ENCODE peak calls at places on chromosomes 5 and 9, in nine cellular contexts. G is neuronal stem cell, T is colonic mucosa, A is HCT116, M is upper lobe of right lung, Z is WERI-Rb-1, N is AG04449, I is Karpas-422, J is IMR-90. P is an unnamed sample.

GRCh38 chr9:126882746-126883145 is 22.3 kb downstream of the ZBTB34 start:
- DNase-seq in M (no peak), J (no peak), N (no peak), Z (peak; percentile 75), T (no peak), A (no peak), G (no peak), I (no peak), P (no peak)

GRCh38 chr9:33517373-33517772 is 6.7 kb upstream of the ANKRD18B start:
- DNase-seq in M (no peak), Z (peak; percentile 22), A (no peak), I (peak; percentile 43), N (no peak), G (no peak), T (no peak), J (peak; percentile 60), P (no peak)

GRCh38 chr5:142816577-142816976 is 46.4 kb downstream of the ARHGAP26 start:
- DNase-seq in M (peak; percentile 79), A (no peak), Z (no peak), T (no peak), I (no peak), N (peak; percentile 29), J (peak; percentile 57), G (no peak), P (no peak)

GRCh38 chr5:11588803-11589202 is 315.4 kb downstream of the CTNND2 start:
- DNase-seq in N (no peak), J (no peak), M (no peak), A (no peak), T (no peak), G (peak; percentile 86), Z (no peak), I (no peak), P (no peak)

GRCh38 chr5:169649486-169649885 is 12.4 kb downstream of the DOCK2 start:
- DNase-seq in J (no peak), M (no peak), I (no peak), G (no peak), T (no peak), Z (no peak), N (no peak), A (no peak), P (no peak)

GRCh38 chr5:172293054-172293744 is 9.6 kb upstream of the UBTD2 start:
- DNase-seq in A (peak; percentile 63), J (peak; percentile 72), N (no peak), I (peak; percentile 89), G (peak; percentile 54), Z (peak; percentile 69), T (peak; percentile 62), M (peak; percentile 71), P (peak; percentile 69)

GRCh38 chr5:34914671-34915138 is 599 bp downstream of the RAD1 start:
- DNase-seq in N (no peak), J (peak; percentile 29), G (no peak), Z (no peak), T (peak; percentile 53), A (no peak), I (peak; percentile 80), M (peak; percentile 67), P (no peak)

GRCh38 chr5:12272389-12272788 is 368.1 kb upstream of the CTNND2 start:
- DNase-seq in Z (peak; percentile 23), M (no peak), T (no peak), A (no peak), N (no peak), I (no peak), G (no peak), J (no peak), P (no peak)

GRCh38 chr9:4994166-4994890 is 9.3 kb downstream of the JAK2 start:
- DNase-seq in Z (no peak), T (no peak), N (no peak), J (no peak), M (no peak), I (no peak), G (no peak), A (no peak), P (peak; percentile 33)

GRCh38 chr5:113902917-113903681 is 389.6 kb downstream of the YTHDC2 start:
- DNase-seq in N (no peak), J (no peak), T (no peak), A (no peak), M (no peak), I (no peak), Z (peak; percentile 15), G (no peak), P (no peak)

GRCh38 chr5:140312791-140313189 is 9.9 kb upstream of the PFDN1 start:
- DNase-seq in T (no peak), Z (no peak), A (no peak), M (no peak), I (no peak), J (no peak), N (no peak), G (no peak), P (no peak)

GRCh38 chr5:140319833-140320232 is 16.9 kb upstream of the PFDN1 start:
- DNase-seq in J (no peak), Z (no peak), G (no peak), N (no peak), I (no peak), M (no peak), A (no peak), T (no peak), P (no peak)

GRCh38 chr5:140321796-140322195 is 18.9 kb upstream of the PFDN1 start:
- DNase-seq in G (no peak), T (no peak), Z (no peak), N (no peak), J (no peak), A (no peak), M (peak; percentile 77), I (no peak), P (no peak)

GRCh38 chr5:140318778-140319177 is 15.9 kb upstream of the PFDN1 start:
- DNase-seq in A (no peak), N (no peak), M (no peak), G (no peak), T (no peak), I (no peak), Z (no peak), J (no peak), P (no peak)

DNA sequence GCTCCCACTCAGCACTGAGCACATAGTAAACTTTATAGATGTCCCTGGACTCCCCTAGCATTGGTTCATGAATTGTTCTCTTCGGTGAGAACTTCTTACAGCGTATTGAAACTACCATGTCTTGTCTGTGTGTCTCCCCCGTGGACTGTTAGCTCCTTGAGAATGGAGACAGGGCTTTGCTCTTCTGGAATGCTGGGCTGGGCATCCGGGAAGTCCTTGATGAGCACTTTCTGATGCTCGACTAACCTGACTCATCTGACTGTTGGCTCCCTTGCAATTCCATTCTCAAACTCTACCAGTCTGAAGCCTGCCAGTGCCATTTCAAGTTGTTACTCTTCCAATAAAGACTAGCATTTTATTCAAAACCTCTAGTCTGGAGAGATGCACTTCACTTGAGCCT is 15.0 kb upstream of the PFDN1 start:
- DNase-seq in A (no peak), G (no peak), J (peak; percentile 75), M (no peak), N (no peak), T (no peak), Z (no peak), I (no peak), P (no peak)
- H3K4me3 ChIP-seq in A (no peak overlapping the region), G (no peak overlapping the region), J (no peak overlapping the region), M (no peak overlapping the region), N (no peak overlapping the region), T (no peak overlapping the region), Z (no peak overlapping the region), I (no peak overlapping the region), P (no peak overlapping the region)

GRCh38 chr5:81852277-81853004 is 101.5 kb upstream of the SSBP2 start:
- DNase-seq in Z (peak; percentile 49), G (peak; percentile 29), M (peak; percentile 67), I (peak; percentile 53), A (peak; percentile 51), N (no peak), T (peak; percentile 22), J (peak; percentile 34), P (no peak)

GRCh38 chr5:81849769-81850367 is 99.0 kb upstream of the SSBP2 start:
- DNase-seq in M (no peak), T (peak; percentile 25), A (no peak), J (no peak), I (no peak), G (no peak), N (no peak), Z (no peak), P (no peak)

GRCh38 chr5:81851481-81852178 is 100.7 kb upstream of the SSBP2 start:
- DNase-seq in Z (peak; percentile 97), T (peak; percentile 97), G (peak; percentile 95), A (peak; percentile 84), N (peak; percentile 69), I (peak; percentile 96), M (peak; percentile 97), J (peak; percentile 94), P (peak; percentile 85)

GRCh38 chr5:81850494-81850893 is 99.6 kb upstream of the SSBP2 start:
- DNase-seq in A (no peak), N (no peak), T (no peak), Z (no peak), M (no peak), J (peak; percentile 43), I (no peak), G (no peak), P (no peak)

GRCh38 chr5:81850932-81851331 is 100.0 kb upstream of the SSBP2 start:
- DNase-seq in J (no peak), T (no peak), M (no peak), G (no peak), N (no peak), A (no peak), Z (no peak), I (no peak), P (no peak)
- H3K4me3 ChIP-seq in J (no peak overlapping the region), T (peak overlapping the region; percentile 45), M (peak overlapping the region; percentile 52), G (peak overlapping the region; percentile 52), N (no peak overlapping the region), A (no peak overlapping the region), Z (no peak overlapping the region), I (peak overlapping the region; percentile 70), P (no peak overlapping the region)

GRCh38 chr9:120439147-120439546 is 140.8 kb downstream of the CDK5RAP2 start:
- DNase-seq in A (no peak), N (no peak), I (peak; percentile 76), G (peak; percentile 2), J (peak; percentile 23), M (no peak), T (no peak), Z (peak; percentile 27), P (no peak)
- H3K4me3 ChIP-seq in A (no peak overlapping the region), N (no peak overlapping the region), I (no peak overlapping the region), G (no peak overlapping the region), J (no peak overlapping the region), M (no peak overlapping the region), T (no peak overlapping the region), Z (no peak overlapping the region), P (no peak overlapping the region)

GRCh38 chr5:43312076-43312620 is 1.1 kb downstream of the HMGCS1 start:
- DNase-seq in Z (no peak), N (no peak), A (no peak), M (no peak), I (no peak), T (no peak), G (no peak), J (no peak), P (no peak)

GRCh38 chr5:43313035-43313853 is at the start of gene HMGCS1:
- DNase-seq in M (peak; percentile 99), Z (peak; percentile 99), I (peak; percentile 100), A (peak; percentile 99), G (peak; percentile 100), T (peak; percentile 99), N (peak; percentile 96), J (peak; percentile 100), P (peak; percentile 99)

GRCh38 chr5:43312699-43313034 is 545 bp downstream of the HMGCS1 start:
- DNase-seq in J (no peak), N (no peak), A (no peak), I (peak; percentile 83), T (no peak), M (no peak), G (no peak), Z (no peak), P (no peak)

GRCh38 chr5:43309122-43309521 is 4.1 kb downstream of the HMGCS1 start:
- DNase-seq in T (no peak), G (no peak), I (no peak), A (no peak), N (no peak), M (no peak), J (no peak), Z (no peak), P (no peak)

GRCh38 chr5:43309657-43310056 is 3.6 kb downstream of the HMGCS1 start:
- DNase-seq in Z (no peak), G (no peak), M (no peak), T (no peak), A (no peak), N (no peak), I (no peak), J (peak; percentile 10), P (peak; percentile 48)
- H3K4me3 ChIP-seq in Z (no peak overlapping the region), G (peak overlapping the region; percentile 66), M (peak overlapping the region; percentile 90), T (no peak overlapping the region), A (no peak overlapping the region), N (no peak overlapping the region), I (peak overlapping the region; percentile 98), J (no peak overlapping the region), P (no peak overlapping the region)